ENCODE peak calls at places on chromosomes 12 and 14, in eight cellular contexts. T is effector memory CD4-positive, alpha-beta T cell; Q is KBM-7; M is lower leg skin; Y is stromal cell of bone marrow; R is COR-L47; W is RPMI8226; E is NAMALWA. V is an unnamed sample.

GRCh38 chr12:121992059-121992879 is 29.4 kb upstream of the BCL7A start:
- DNase-seq in T (no peak), Q (peak; percentile 60), M (no peak), Y (peak; percentile 97), R (no peak), W (no peak), E (peak; percentile 80), V (peak; percentile 94)

GRCh38 chr12:12439636-12440035 is 82.8 kb downstream of the BORCS5 start:
- DNase-seq in T (peak; percentile 28), Q (no peak), M (no peak), Y (no peak), R (no peak), W (no peak), E (no peak), V (no peak)

GRCh38 chr14:31682768-31683167 is 121.6 kb downstream of the NUBPL start:
- DNase-seq in T (no peak), Q (peak; percentile 33), M (no peak), Y (no peak), R (no peak), W (no peak), E (no peak), V (no peak)

GRCh38 chr12:1374296-1374695 is 220.1 kb downstream of the FBXL14 start:
- DNase-seq in T (no peak), Q (no peak), M (no peak), Y (no peak), R (no peak), W (no peak), E (no peak), V (no peak)

GRCh38 chr14:92649934-92650545 is 98.4 kb downstream of the LGMN start:
- DNase-seq in T (no peak), Q (peak; percentile 82), M (peak; percentile 91), Y (peak; percentile 83), R (no peak), W (no peak), E (no peak), V (no peak)

GRCh38 chr12:124863409-124864325 is at the start of gene SCARB1:
- DNase-seq in T (peak; percentile 66), Q (peak; percentile 84), M (peak; percentile 95), Y (peak; percentile 36), R (peak; percentile 77), W (peak; percentile 88), E (peak; percentile 84), V (no peak)

GRCh38 chr12:76158518-76159321 is 74.2 kb upstream of the NAP1L1 start:
- DNase-seq in T (peak; percentile 27), Q (peak; percentile 81), M (peak; percentile 88), Y (peak; percentile 82), R (no peak), W (peak; percentile 86), E (peak; percentile 87), V (peak; percentile 56)

GRCh38 chr12:40158592-40159111 is 52.8 kb upstream of the SLC2A13 start:
- DNase-seq in T (no peak), Q (peak; percentile 68), M (no peak), Y (peak; percentile 12), R (no peak), W (no peak), E (no peak), V (no peak)

GRCh38 chr14:68727315-68728078 is 65.4 kb downstream of the ZFP36L1 start:
- DNase-seq in T (no peak), Q (no peak), M (no peak), Y (no peak), R (no peak), W (no peak), E (no peak), V (no peak)

GRCh38 chr12:113097716-113098427 is 37.7 kb downstream of the RASAL1 start:
- DNase-seq in T (no peak), Q (no peak), M (no peak), Y (no peak), R (peak; percentile 52), W (peak; percentile 42), E (no peak), V (no peak)

GRCh38 chr14:45699451-45699850 is 446.4 kb upstream of the MIS18BP1 start:
- DNase-seq in T (no peak), Q (no peak), M (no peak), Y (peak; percentile 8), R (no peak), W (no peak), E (no peak), V (no peak)

GRCh38 chr12:4215862-4216541 is 57.6 kb upstream of the CCND2 start:
- DNase-seq in T (no peak), Q (no peak), M (peak; percentile 20), Y (no peak), R (no peak), W (no peak), E (no peak), V (no peak)

GRCh38 chr14:77580964-77581505 is 35.4 kb downstream of the SPTLC2 start:
- DNase-seq in T (no peak), Q (no peak), M (no peak), Y (peak; percentile 59), R (peak; percentile 43), W (peak; percentile 81), E (no peak), V (peak; percentile 26)

GRCh38 chr12:43841253-43841652 is 5.4 kb downstream of the TMEM117 start:
- DNase-seq in T (no peak), Q (no peak), M (no peak), Y (no peak), R (no peak), W (no peak), E (no peak), V (no peak)

GRCh38 chr14:85536835-85537195 is 6.9 kb downstream of the FLRT2 start:
- DNase-seq in T (no peak), Q (no peak), M (no peak), Y (no peak), R (no peak), W (no peak), E (no peak), V (no peak)

GRCh38 chr14:105077649-105077995 is 12.4 kb upstream of the GPR132 start:
- DNase-seq in T (no peak), Q (no peak), M (no peak), Y (no peak), R (no peak), W (no peak), E (no peak), V (no peak)

GRCh38 chr14:74140374-74140850 is 55.7 kb downstream of the LIN52 start:
- DNase-seq in T (no peak), Q (no peak), M (peak; percentile 92), Y (peak; percentile 13), R (no peak), W (no peak), E (peak; percentile 54), V (no peak)

GRCh38 chr12:1845886-1846285 is 25.5 kb downstream of the LRTM2 start:
- DNase-seq in T (no peak), Q (no peak), M (peak; percentile 62), Y (no peak), R (no peak), W (no peak), E (no peak), V (no peak)

GRCh38 chr12:104507672-104508071 is 50.9 kb downstream of the CHST11 start:
- DNase-seq in T (no peak), Q (no peak), M (no peak), Y (no peak), R (no peak), W (no peak), E (no peak), V (no peak)

GRCh38 chr12:57273516-57273915 is 22.5 kb upstream of the STAC3 start:
- DNase-seq in T (no peak), Q (no peak), M (no peak), Y (no peak), R (no peak), W (no peak), E (no peak), V (no peak)

GRCh38 chr14:68172216-68172615 is 352.6 kb downstream of the RAD51B start:
- DNase-seq in T (no peak), Q (no peak), M (no peak), Y (no peak), R (no peak), W (no peak), E (no peak), V (no peak)

GRCh38 chr12:89326260-89327040 is 25.9 kb downstream of the DUSP6 start:
- DNase-seq in T (no peak), Q (no peak), M (no peak), Y (no peak), R (no peak), W (no peak), E (no peak), V (no peak)

GRCh38 chr14:54322668-54323380 is 74.0 kb upstream of the CDKN3 start:
- DNase-seq in T (no peak), Q (no peak), M (no peak), Y (no peak), R (peak; percentile 63), W (no peak), E (no peak), V (no peak)

GRCh38 chr14:100117647-100118376 is 41.6 kb downstream of the DEGS2 start:
- DNase-seq in T (no peak), Q (no peak), M (no peak), Y (no peak), R (peak; percentile 58), W (peak; percentile 40), E (no peak), V (no peak)

GRCh38 chr12:50283230-50283923 is at the start of gene LIMA1:
- DNase-seq in T (peak; percentile 88), Q (peak; percentile 86), M (peak; percentile 97), Y (peak; percentile 76), R (peak; percentile 82), W (peak; percentile 96), E (peak; percentile 83), V (no peak)

GRCh38 chr12:23066095-23066494 is 441.1 kb downstream of the ETNK1 start:
- DNase-seq in T (no peak), Q (no peak), M (no peak), Y (peak; percentile 16), R (no peak), W (no peak), E (no peak), V (no peak)

GRCh38 chr12:96698965-96699364 is 208.1 kb upstream of the NEDD1 start:
- DNase-seq in T (no peak), Q (no peak), M (no peak), Y (no peak), R (no peak), W (no peak), E (no peak), V (no peak)

GRCh38 chr14:87852107-87852506 is 140.9 kb downstream of the GALC start:
- DNase-seq in T (no peak), Q (no peak), M (no peak), Y (no peak), R (no peak), W (no peak), E (no peak), V (no peak)

GRCh38 chr14:103932791-103933490 is 4.7 kb downstream of the TDRD9 start:
- DNase-seq in T (no peak), Q (peak; percentile 27), M (no peak), Y (no peak), R (no peak), W (no peak), E (no peak), V (no peak)

GRCh38 chr12:5395443-5396401 is 36.2 kb upstream of the NTF3 start:
- DNase-seq in T (no peak), Q (peak; percentile 9), M (no peak), Y (no peak), R (peak; percentile 71), W (peak; percentile 43), E (no peak), V (no peak)

GRCh38 chr14:69845787-69846186 is 33.4 kb upstream of the SMOC1 start:
- DNase-seq in T (no peak), Q (no peak), M (no peak), Y (no peak), R (no peak), W (no peak), E (no peak), V (no peak)

GRCh38 chr12:46825526-46826414 is at the start of gene SLC38A4:
- DNase-seq in T (no peak), Q (no peak), M (no peak), Y (no peak), R (no peak), W (no peak), E (no peak), V (peak; percentile 9)

GRCh38 chr12:96026331-96026730 is 9.1 kb downstream of the LTA4H start:
- DNase-seq in T (no peak), Q (no peak), M (no peak), Y (no peak), R (no peak), W (no peak), E (no peak), V (no peak)

GRCh38 chr14:105091335-105092123 is 26.3 kb upstream of the GPR132 start:
- DNase-seq in T (no peak), Q (no peak), M (peak; percentile 95), Y (no peak), R (peak; percentile 69), W (peak; percentile 57), E (no peak), V (no peak)

V was measured in BJ.